ENCODE peak calls at places on chromosomes 11 and 22, in six cellular contexts. One of them, this sample, is unnamed.

GRCh38 chr11:135027461-135027860 is 615.4 kb upstream of the B3GAT1 start:
- DNase-seq in astrocyte: peak; percentile 18
- DNase-seq in BE2C: no peak
- DNase-seq in adrenal gland: peak; percentile 52
- DNase-seq in thoracic aorta: no peak
- DNase-seq in CD4-positive, alpha-beta memory T cell: no peak
- DNase-seq in this sample: peak; percentile 73

GRCh38 chr22:49553518-49554295 is 274.0 kb downstream of the BRD1 start:
- DNase-seq in astrocyte: no peak
- DNase-seq in BE2C: no peak
- DNase-seq in adrenal gland: no peak
- DNase-seq in thoracic aorta: no peak
- DNase-seq in CD4-positive, alpha-beta memory T cell: no peak
- DNase-seq in this sample: no peak

GRCh38 chr11:81033779-81034550 is 1593.1 kb upstream of the TENM4 start:
- DNase-seq in astrocyte: no peak
- DNase-seq in BE2C: no peak
- DNase-seq in adrenal gland: no peak
- DNase-seq in thoracic aorta: no peak
- DNase-seq in CD4-positive, alpha-beta memory T cell: no peak
- DNase-seq in this sample: peak; percentile 79

GRCh38 chr11:78857688-78858087 is 283.0 kb upstream of the NARS2 start:
- DNase-seq in astrocyte: peak; percentile 67
- DNase-seq in BE2C: no peak
- DNase-seq in adrenal gland: no peak
- DNase-seq in thoracic aorta: no peak
- DNase-seq in CD4-positive, alpha-beta memory T cell: no peak
- DNase-seq in this sample: no peak

GRCh38 chr11:107438148-107438547 is 19.5 kb downstream of the CWF19L2 start:
- DNase-seq in astrocyte: no peak
- DNase-seq in BE2C: no peak
- DNase-seq in adrenal gland: no peak
- DNase-seq in thoracic aorta: no peak
- DNase-seq in CD4-positive, alpha-beta memory T cell: no peak
- DNase-seq in this sample: no peak

GRCh38 chr11:20609727-20610707 is 10.6 kb downstream of the SLC6A5 start:
- DNase-seq in astrocyte: peak; percentile 17
- DNase-seq in BE2C: peak; percentile 85
- DNase-seq in adrenal gland: peak; percentile 86
- DNase-seq in thoracic aorta: no peak
- DNase-seq in CD4-positive, alpha-beta memory T cell: peak; percentile 36
- DNase-seq in this sample: peak; percentile 94

GRCh38 chr11:44622721-44623258 is 57.3 kb downstream of the CD82 start:
- DNase-seq in astrocyte: no peak
- DNase-seq in BE2C: no peak
- DNase-seq in adrenal gland: no peak
- DNase-seq in thoracic aorta: no peak
- DNase-seq in CD4-positive, alpha-beta memory T cell: no peak
- DNase-seq in this sample: peak; percentile 12

GRCh38 chr22:39089928-39090327 is 7.1 kb upstream of the APOBEC3H start:
- DNase-seq in astrocyte: no peak
- DNase-seq in BE2C: no peak
- DNase-seq in adrenal gland: no peak
- DNase-seq in thoracic aorta: no peak
- DNase-seq in CD4-positive, alpha-beta memory T cell: no peak
- DNase-seq in this sample: no peak

GRCh38 chr22:17217179-17217578 is 2.1 kb downstream of the ADA2 start:
- DNase-seq in astrocyte: no peak
- DNase-seq in BE2C: no peak
- DNase-seq in adrenal gland: no peak
- DNase-seq in thoracic aorta: no peak
- DNase-seq in CD4-positive, alpha-beta memory T cell: peak; percentile 33
- DNase-seq in this sample: no peak

GRCh38 chr11:1195690-1196515 is 27.0 kb upstream of the MUC5B start:
- DNase-seq in astrocyte: no peak
- DNase-seq in BE2C: no peak
- DNase-seq in adrenal gland: no peak
- DNase-seq in thoracic aorta: no peak
- DNase-seq in CD4-positive, alpha-beta memory T cell: no peak
- DNase-seq in this sample: no peak

GRCh38 chr22:50673231-50674126 is 856 bp downstream of the SHANK3 start:
- DNase-seq in astrocyte: no peak
- DNase-seq in BE2C: no peak
- DNase-seq in adrenal gland: no peak
- DNase-seq in thoracic aorta: no peak
- DNase-seq in CD4-positive, alpha-beta memory T cell: no peak
- DNase-seq in this sample: no peak

GRCh38 chr11:118319031-118319814 is 14.7 kb downstream of the CD3E start:
- DNase-seq in astrocyte: no peak
- DNase-seq in BE2C: no peak
- DNase-seq in adrenal gland: no peak
- DNase-seq in thoracic aorta: no peak
- DNase-seq in CD4-positive, alpha-beta memory T cell: no peak
- DNase-seq in this sample: no peak

GRCh38 chr11:21472256-21472655 is 720.6 kb upstream of the ANO5 start:
- DNase-seq in astrocyte: no peak
- DNase-seq in BE2C: no peak
- DNase-seq in adrenal gland: no peak
- DNase-seq in thoracic aorta: no peak
- DNase-seq in CD4-positive, alpha-beta memory T cell: no peak
- DNase-seq in this sample: no peak

GRCh38 chr22:46539169-46539568 is 1.7 kb upstream of the CELSR1 start:
- DNase-seq in astrocyte: no peak
- DNase-seq in BE2C: no peak
- DNase-seq in adrenal gland: no peak
- DNase-seq in thoracic aorta: no peak
- DNase-seq in CD4-positive, alpha-beta memory T cell: no peak
- DNase-seq in this sample: no peak

GRCh38 chr22:36447634-36448033 is 33.8 kb downstream of the TXN2 start:
- DNase-seq in astrocyte: no peak
- DNase-seq in BE2C: no peak
- DNase-seq in adrenal gland: no peak
- DNase-seq in thoracic aorta: no peak
- DNase-seq in CD4-positive, alpha-beta memory T cell: no peak
- DNase-seq in this sample: no peak

GRCh38 chr11:46382644-46383403 is 1.4 kb downstream of the MDK start:
- DNase-seq in astrocyte: no peak
- DNase-seq in BE2C: peak; percentile 56
- DNase-seq in adrenal gland: peak; percentile 75
- DNase-seq in thoracic aorta: no peak
- DNase-seq in CD4-positive, alpha-beta memory T cell: no peak
- DNase-seq in this sample: peak; percentile 53

GRCh38 chr11:26994579-26995210 is 783 bp downstream of the FIBIN start:
- DNase-seq in astrocyte: no peak
- DNase-seq in BE2C: no peak
- DNase-seq in adrenal gland: no peak
- DNase-seq in thoracic aorta: no peak
- DNase-seq in CD4-positive, alpha-beta memory T cell: no peak
- DNase-seq in this sample: no peak

GRCh38 chr11:81673001-81673400 is 1060.7 kb downstream of the FAM181B start:
- DNase-seq in astrocyte: no peak
- DNase-seq in BE2C: no peak
- DNase-seq in adrenal gland: no peak
- DNase-seq in thoracic aorta: no peak
- DNase-seq in CD4-positive, alpha-beta memory T cell: no peak
- DNase-seq in this sample: no peak

GRCh38 chr11:69449320-69450063 is 32.0 kb upstream of the LINC01488 start:
- DNase-seq in astrocyte: peak; percentile 34
- DNase-seq in BE2C: peak; percentile 89
- DNase-seq in adrenal gland: peak; percentile 69
- DNase-seq in thoracic aorta: peak; percentile 25
- DNase-seq in CD4-positive, alpha-beta memory T cell: no peak
- DNase-seq in this sample: peak; percentile 66

GRCh38 chr11:16278273-16278672 is 78.1 kb downstream of the SOX6 start:
- DNase-seq in astrocyte: no peak
- DNase-seq in BE2C: no peak
- DNase-seq in adrenal gland: no peak
- DNase-seq in thoracic aorta: no peak
- DNase-seq in CD4-positive, alpha-beta memory T cell: no peak
- DNase-seq in this sample: no peak

GRCh38 chr11:16276251-16276650 is 80.1 kb downstream of the SOX6 start:
- DNase-seq in astrocyte: no peak
- DNase-seq in BE2C: no peak
- DNase-seq in adrenal gland: no peak
- DNase-seq in thoracic aorta: no peak
- DNase-seq in CD4-positive, alpha-beta memory T cell: no peak
- DNase-seq in this sample: no peak

GRCh38 chr11:16279524-16279923 is 76.8 kb downstream of the SOX6 start:
- DNase-seq in astrocyte: no peak
- DNase-seq in BE2C: no peak
- DNase-seq in adrenal gland: no peak
- DNase-seq in thoracic aorta: no peak
- DNase-seq in CD4-positive, alpha-beta memory T cell: no peak
- DNase-seq in this sample: no peak

GRCh38 chr11:16278986-16279385 is 77.4 kb downstream of the SOX6 start:
- DNase-seq in astrocyte: no peak
- DNase-seq in BE2C: no peak
- DNase-seq in adrenal gland: no peak
- DNase-seq in thoracic aorta: no peak
- DNase-seq in CD4-positive, alpha-beta memory T cell: no peak
- DNase-seq in this sample: no peak

DNA sequence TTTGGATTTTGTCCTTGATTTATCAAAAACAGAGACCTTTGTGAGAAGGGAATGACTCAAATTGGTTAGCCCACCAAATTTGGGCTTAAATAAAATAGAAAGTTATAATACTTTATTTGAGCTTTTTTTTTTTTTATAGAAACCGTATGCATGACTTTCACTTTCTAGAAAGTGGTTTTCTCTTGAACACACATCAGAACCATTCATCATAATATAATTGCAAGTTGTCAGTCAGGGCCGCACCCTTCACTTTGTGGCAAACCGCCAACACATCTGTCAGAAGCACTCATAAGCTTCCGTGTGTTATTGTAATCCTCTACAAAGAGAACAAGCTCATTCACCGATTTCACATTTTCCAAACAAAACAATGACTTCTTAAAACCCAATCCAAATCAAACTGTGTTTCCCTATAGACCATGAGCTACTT is 76.1 kb downstream of the SOX6 start:
- DNase-seq in astrocyte: peak; percentile 2
- DNase-seq in BE2C: peak; percentile 32
- DNase-seq in adrenal gland: no peak
- DNase-seq in thoracic aorta: no peak
- DNase-seq in CD4-positive, alpha-beta memory T cell: no peak
- DNase-seq in this sample: peak; percentile 55
- H3K4me1 ChIP-seq in astrocyte: no peaks in the 10 kb centered on the region
- H3K4me1 ChIP-seq in BE2C: no peaks in the 10 kb centered on the region
- H3K4me1 ChIP-seq in adrenal gland: no peaks in the 10 kb centered on the region
- H3K4me1 ChIP-seq in thoracic aorta: no peaks in the 10 kb centered on the region
- H3K4me1 ChIP-seq in CD4-positive, alpha-beta memory T cell: no peaks in the 10 kb centered on the region
- H3K4me1 ChIP-seq in this sample: peaks cover 6% of the 10 kb centered on the region

GRCh38 chr11:71449596-71449995 is 1.4 kb upstream of the DHCR7 start:
- DNase-seq in astrocyte: no peak
- DNase-seq in BE2C: no peak
- DNase-seq in adrenal gland: no peak
- DNase-seq in thoracic aorta: no peak
- DNase-seq in CD4-positive, alpha-beta memory T cell: no peak
- DNase-seq in this sample: no peak

GRCh38 chr11:71446942-71447688 is 1.1 kb downstream of the DHCR7 start:
- DNase-seq in astrocyte: peak; percentile 57
- DNase-seq in BE2C: no peak
- DNase-seq in adrenal gland: peak; percentile 86
- DNase-seq in thoracic aorta: no peak
- DNase-seq in CD4-positive, alpha-beta memory T cell: no peak
- DNase-seq in this sample: no peak

GRCh38 chr11:71447791-71448256 is 369 bp downstream of the DHCR7 start:
- DNase-seq in astrocyte: no peak
- DNase-seq in BE2C: peak; percentile 45
- DNase-seq in adrenal gland: peak; percentile 56
- DNase-seq in thoracic aorta: no peak
- DNase-seq in CD4-positive, alpha-beta memory T cell: no peak
- DNase-seq in this sample: peak; percentile 55

GRCh38 chr11:71450507-71450906 is 2.3 kb upstream of the DHCR7 start:
- DNase-seq in astrocyte: no peak
- DNase-seq in BE2C: no peak
- DNase-seq in adrenal gland: no peak
- DNase-seq in thoracic aorta: no peak
- DNase-seq in CD4-positive, alpha-beta memory T cell: no peak
- DNase-seq in this sample: no peak

GRCh38 chr11:71448257-71449161 is at the start of gene DHCR7:
- DNase-seq in astrocyte: peak; percentile 85
- DNase-seq in BE2C: peak; percentile 99
- DNase-seq in adrenal gland: peak; percentile 98
- DNase-seq in thoracic aorta: peak; percentile 80
- DNase-seq in CD4-positive, alpha-beta memory T cell: peak; percentile 90
- DNase-seq in this sample: peak; percentile 94
- H3K4me1 ChIP-seq in astrocyte: peaks cover 20% of the 10 kb centered on the region
- H3K4me1 ChIP-seq in BE2C: peaks cover 11% of the 10 kb centered on the region
- H3K4me1 ChIP-seq in adrenal gland: peaks cover 33% of the 10 kb centered on the region
- H3K4me1 ChIP-seq in thoracic aorta: peaks cover 5% of the 10 kb centered on the region
- H3K4me1 ChIP-seq in CD4-positive, alpha-beta memory T cell: peaks cover 42% of the 10 kb centered on the region
- H3K4me1 ChIP-seq in this sample: no peaks in the 10 kb centered on the region

GRCh38 chr11:114102993-114103896 is 43.7 kb downstream of the ZBTB16 start:
- DNase-seq in astrocyte: no peak
- DNase-seq in BE2C: no peak
- DNase-seq in adrenal gland: no peak
- DNase-seq in thoracic aorta: no peak
- DNase-seq in CD4-positive, alpha-beta memory T cell: peak; percentile 38
- DNase-seq in this sample: no peak

GRCh38 chr11:114109206-114110090 is 49.9 kb downstream of the ZBTB16 start:
- DNase-seq in astrocyte: no peak
- DNase-seq in BE2C: no peak
- DNase-seq in adrenal gland: no peak
- DNase-seq in thoracic aorta: no peak
- DNase-seq in CD4-positive, alpha-beta memory T cell: no peak
- DNase-seq in this sample: no peak

GRCh38 chr11:114108501-114109205 is 49.1 kb downstream of the ZBTB16 start:
- DNase-seq in astrocyte: no peak
- DNase-seq in BE2C: no peak
- DNase-seq in adrenal gland: no peak
- DNase-seq in thoracic aorta: no peak
- DNase-seq in CD4-positive, alpha-beta memory T cell: no peak
- DNase-seq in this sample: no peak

GRCh38 chr11:114110123-114110522 is 50.6 kb downstream of the ZBTB16 start:
- DNase-seq in astrocyte: no peak
- DNase-seq in BE2C: no peak
- DNase-seq in adrenal gland: no peak
- DNase-seq in thoracic aorta: no peak
- DNase-seq in CD4-positive, alpha-beta memory T cell: no peak
- DNase-seq in this sample: no peak

DNA sequence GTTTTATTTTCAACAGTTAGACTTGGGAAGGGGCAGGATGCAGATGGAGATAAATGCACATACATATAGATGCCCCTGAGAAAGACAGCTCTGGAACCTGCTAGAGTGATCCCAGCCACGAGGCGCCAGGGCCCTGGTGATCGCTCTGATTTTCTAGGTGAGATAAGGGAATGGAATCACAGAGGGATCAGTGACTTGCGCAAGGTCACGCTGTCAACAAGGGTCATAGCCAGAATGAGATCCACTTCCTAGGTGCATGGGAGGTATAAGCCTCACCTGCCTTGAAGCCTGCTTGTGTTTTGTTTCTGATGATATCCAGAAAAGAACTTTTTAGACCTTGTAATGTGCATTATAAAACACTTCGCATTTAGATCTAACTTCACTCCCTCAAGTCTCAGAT is 47.5 kb downstream of the ZBTB16 start:
- DNase-seq in astrocyte: no peak
- DNase-seq in BE2C: no peak
- DNase-seq in adrenal gland: no peak
- DNase-seq in thoracic aorta: no peak
- DNase-seq in CD4-positive, alpha-beta memory T cell: no peak
- DNase-seq in this sample: no peak
- H3K4me1 ChIP-seq in astrocyte: peaks cover 3% of the 10 kb centered on the region
- H3K4me1 ChIP-seq in BE2C: no peaks in the 10 kb centered on the region
- H3K4me1 ChIP-seq in adrenal gland: peaks cover 30% of the 10 kb centered on the region
- H3K4me1 ChIP-seq in thoracic aorta: peaks cover 80% of the 10 kb centered on the region
- H3K4me1 ChIP-seq in CD4-positive, alpha-beta memory T cell: peaks cover 35% of the 10 kb centered on the region
- H3K4me1 ChIP-seq in this sample: no peaks in the 10 kb centered on the region

GRCh38 chr11:66328036-66328306 is 8.3 kb downstream of the RIN1 start:
- DNase-seq in astrocyte: no peak
- DNase-seq in BE2C: no peak
- DNase-seq in adrenal gland: no peak
- DNase-seq in thoracic aorta: no peak
- DNase-seq in CD4-positive, alpha-beta memory T cell: no peak
- DNase-seq in this sample: no peak
- H3K4me1 ChIP-seq in astrocyte: peaks cover 46% of the 10 kb centered on the region
- H3K4me1 ChIP-seq in BE2C: peaks cover 22% of the 10 kb centered on the region
- H3K4me1 ChIP-seq in adrenal gland: no peaks in the 10 kb centered on the region
- H3K4me1 ChIP-seq in thoracic aorta: no peaks in the 10 kb centered on the region
- H3K4me1 ChIP-seq in CD4-positive, alpha-beta memory T cell: peaks cover 29% of the 10 kb centered on the region
- H3K4me1 ChIP-seq in this sample: peaks cover 7% of the 10 kb centered on the region